ENCODE peak calls at places on chromosome 22, in four cellular contexts. G is neural progenitor cell, W is lower lobe of right lung, I is heart left ventricle. R is an unnamed sample. For H3K4me1 and H3K9me3, the result is how much of the 10 kb centered on the place peaks cover.

GRCh38 chr22:30902496-30903357 is 65.8 kb downstream of the MORC2 start:
- DNase-seq in W (no peak), G (no peak), I (no peak), R (no peak)

GRCh38 chr22:41925783-41926460 is 684 bp downstream of the TNFRSF13C start:
- DNase-seq in W (peak), I (peak), G (peak), R (peak)

GRCh38 chr22:44710474-44711235 is 8.7 kb downstream of the PRR5 start:
- DNase-seq in W (no peak), I (no peak), G (no peak), R (peak)

GRCh38 chr22:38882480-38882879 is 10.5 kb upstream of the CBX6 start:
- DNase-seq in I (peak), W (no peak), G (no peak), R (no peak)

GRCh38 chr22:35352214-35353111 is 28.4 kb upstream of the HMOX1 start:
- DNase-seq in I (peak), G (peak), W (peak), R (peak)

GRCh38 chr22:38953091-38953490 is 4.3 kb upstream of the APOBEC3A start:
- DNase-seq in G (peak), I (no peak), W (no peak), R (no peak)

GRCh38 chr22:38834215-38834953 is 9.4 kb downstream of the NPTXR start:
- DNase-seq in G (no peak), W (peak), I (no peak), R (no peak)

GRCh38 chr22:30575011-30575671 is 676 bp upstream of the GAL3ST1 start:
- DNase-seq in W (no peak), G (peak), I (peak), R (no peak)

GRCh38 chr22:50186789-50187523 is 1.2 kb downstream of the TRABD start:
- DNase-seq in G (peak), W (peak), I (no peak), R (no peak)

GRCh38 chr22:49183826-49184216 is 643.9 kb downstream of the BRD1 start:
- DNase-seq in W (peak), I (no peak), G (no peak), R (no peak)

GRCh38 chr22:22228421-22228820 is 16.2 kb upstream of the VPREB1 start:
- DNase-seq in I (no peak), W (no peak), G (no peak), R (no peak)

GRCh38 chr22:23294221-23294620 is 113.9 kb downstream of the BCR start:
- DNase-seq in I (no peak), G (no peak), W (no peak), R (no peak)

GRCh38 chr22:49825944-49826602 is 1.6 kb downstream of the BRD1 start:
- DNase-seq in W (peak), I (no peak), G (no peak), R (peak)

GRCh38 chr22:29820941-29821789 is 16.9 kb downstream of the ASCC2 start:
- DNase-seq in W (peak), G (no peak), I (peak), R (no peak)

GRCh38 chr22:24550902-24551229 is 4.1 kb downstream of the GUCD1 start:
- DNase-seq in I (no peak), W (no peak), G (no peak), R (no peak)
- H3K4me1 ChIP-seq in I (under half), W (half or more), G (under half), R (under half)

GRCh38 chr22:26168199-26168915 is 905 bp upstream of the SEZ6L start:
- DNase-seq in G (peak), I (no peak), W (no peak), R (no peak)
- H3K9me3 ChIP-seq in G (under half), I (under half), W (under half), R (under half)

DNA sequence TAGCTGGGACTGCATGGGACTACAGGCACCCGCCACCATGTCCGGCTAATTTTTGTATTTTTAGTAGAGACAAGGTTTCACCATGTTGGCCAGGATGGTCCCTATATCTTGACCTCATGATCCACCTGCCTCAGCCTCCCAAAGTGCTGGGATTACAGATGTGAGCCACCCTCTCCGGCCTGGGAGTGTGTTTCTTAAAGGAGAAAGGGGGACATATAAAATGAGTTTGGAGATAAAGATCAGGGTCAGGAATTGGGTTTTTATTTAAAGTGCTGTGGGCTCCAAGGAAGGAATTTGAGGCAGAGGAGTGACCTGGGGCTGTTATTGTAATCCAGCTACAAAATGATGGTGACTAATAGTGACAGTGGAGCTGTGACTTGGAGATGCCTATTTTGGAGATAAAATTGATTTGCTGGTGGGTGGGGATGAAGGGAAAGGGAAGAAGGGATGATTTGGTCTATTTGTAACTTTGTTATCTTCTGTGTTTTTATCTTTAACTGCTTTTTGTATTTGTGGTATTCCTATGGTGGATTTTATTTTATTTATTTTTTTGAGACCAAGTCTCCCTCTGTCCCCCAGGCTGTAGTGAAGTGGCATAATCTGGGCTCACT is 5.0 kb downstream of the CRKL start:
- DNase-seq in I (no peak), G (no peak), W (no peak), R (no peak)
- H3K4me3 ChIP-seq in I (no peak), G (no peak), W (no peak), R (no peak)

DNA sequence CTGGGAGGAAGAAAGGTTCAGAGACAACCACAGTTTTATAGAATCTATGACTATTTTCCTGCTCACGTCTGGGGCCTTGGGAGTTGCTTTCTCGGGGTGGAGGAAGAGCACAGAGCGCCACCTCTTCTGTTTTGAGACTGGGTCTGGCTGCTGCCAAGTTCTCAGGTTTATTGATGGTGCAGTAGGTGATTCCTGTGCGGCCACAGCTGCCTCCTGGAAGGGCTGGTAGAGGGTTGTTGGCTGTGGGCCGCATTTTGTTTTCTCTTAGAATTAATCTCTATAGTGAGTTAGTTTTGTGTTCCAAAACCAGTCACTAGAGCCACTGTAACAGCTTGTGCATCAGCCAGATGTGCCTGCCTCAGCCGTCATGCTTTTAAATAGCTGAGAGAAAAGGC is 12.9 kb downstream of the TBC1D22A start:
- DNase-seq in G (no peak), I (no peak), W (no peak), R (no peak)
- H3K4me1 ChIP-seq in G (under half), I (under half), W (half or more), R (half or more)

DNA sequence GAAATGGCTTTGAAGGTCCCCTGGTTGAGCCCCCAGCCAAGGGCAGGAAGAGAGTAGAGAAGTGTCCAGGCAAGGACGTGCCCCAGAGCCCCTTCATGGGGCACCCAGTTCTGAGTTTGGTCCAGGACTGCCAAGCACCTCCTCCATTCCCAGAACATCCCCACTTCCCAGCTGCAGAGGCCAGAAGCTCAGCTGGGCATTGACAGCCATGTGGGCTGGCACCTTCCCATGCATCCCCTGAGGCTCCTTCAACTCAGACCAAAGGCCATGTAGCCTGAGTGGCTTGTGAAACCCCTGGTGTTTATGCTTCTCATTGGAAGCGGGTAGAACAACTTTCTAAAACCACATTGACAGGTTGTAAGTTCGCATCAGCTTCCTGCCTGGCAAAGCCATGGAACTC is 789.6 kb downstream of the TBC1D22A start:
- DNase-seq in W (no peak), G (no peak), I (no peak), R (no peak)
- H3K9me3 ChIP-seq in W (under half), G (under half), I (under half), R (under half)

GRCh38 chr22:17086750-17087149 is 1.9 kb downstream of the IL17RA start:
- DNase-seq in W (no peak), G (no peak), I (no peak), R (no peak)

GRCh38 chr22:17085277-17086091 is 684 bp downstream of the IL17RA start:
- DNase-seq in G (peak), I (peak), W (peak), R (no peak)

GRCh38 chr22:17084554-17085276 is at the start of gene IL17RA:
- DNase-seq in G (peak), W (peak), I (peak), R (peak)

GRCh38 chr22:17087176-17088131 is 2.7 kb downstream of the IL17RA start:
- DNase-seq in I (no peak), W (no peak), G (no peak), R (peak)

DNA sequence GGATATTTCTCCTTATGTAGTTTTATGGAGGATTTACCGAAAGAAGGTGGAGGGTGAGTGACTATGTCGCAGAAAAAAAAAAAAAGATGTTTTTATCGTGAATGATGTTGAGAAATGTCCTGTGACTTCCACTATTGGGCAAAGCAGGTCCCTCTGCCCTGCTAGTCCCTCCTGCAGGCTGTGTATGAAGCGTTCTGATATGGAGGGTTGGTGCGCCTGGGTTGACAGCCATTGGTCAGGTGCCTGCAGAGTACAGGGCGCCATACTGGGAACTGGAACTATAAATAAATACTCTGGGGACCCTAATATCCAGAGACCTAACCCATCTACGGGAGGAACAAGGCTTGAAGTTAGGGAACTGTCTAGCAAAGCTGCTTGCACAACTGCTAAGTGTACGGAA is 1.5 kb downstream of the IL17RA start:
- DNase-seq in I (no peak), W (no peak), G (no peak), R (no peak)
- H3K4me3 ChIP-seq in I (no peak), W (peak), G (peak), R (peak)

GRCh38 chr22:32848226-32848625 is 46.7 kb downstream of the TIMP3 start:
- DNase-seq in G (no peak), W (no peak), I (no peak), R (no peak)
- H3K4me1 ChIP-seq in G (under half), W (half or more), I (half or more), R (under half)

GRCh38 chr22:46769706-46770105 is 7.3 kb downstream of the TBC1D22A start:
- DNase-seq in I (no peak), W (peak), G (no peak), R (no peak)

GRCh38 chr22:46770151-46770641 is 7.7 kb downstream of the TBC1D22A start:
- DNase-seq in I (no peak), W (peak), G (no peak), R (no peak)

GRCh38 chr22:46773074-46773473 is 10.6 kb downstream of the TBC1D22A start:
- DNase-seq in I (no peak), G (no peak), W (no peak), R (no peak)

GRCh38 chr22:46769191-46769675 is 6.8 kb downstream of the TBC1D22A start:
- DNase-seq in G (no peak), W (peak), I (no peak), R (no peak)

DNA sequence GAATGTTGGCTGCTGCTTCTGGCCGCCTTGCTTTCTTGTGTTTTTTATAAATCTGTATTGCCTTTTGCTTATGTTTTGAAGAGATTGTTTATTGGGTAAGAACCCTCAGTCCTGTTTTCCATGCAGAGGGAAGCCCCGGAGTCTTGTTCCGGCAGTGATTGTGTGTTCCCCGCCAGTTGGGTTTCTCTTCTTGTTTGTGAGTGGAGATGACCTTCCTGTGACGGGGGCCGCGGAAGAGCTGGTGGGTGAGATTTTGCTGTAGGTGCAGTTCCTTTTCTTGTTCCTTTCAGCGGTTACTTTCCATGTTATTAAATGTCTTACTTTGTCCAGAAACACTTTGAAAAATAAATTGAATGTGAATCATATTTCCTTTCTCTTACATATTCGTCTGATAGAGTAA is 8.3 kb downstream of the TBC1D22A start:
- DNase-seq in G (no peak), W (no peak), I (no peak), R (no peak)
- H3K9me3 ChIP-seq in G (under half), W (under half), I (under half), R (under half)

GRCh38 chr22:19937616-19938473 is 3.7 kb upstream of the COMT start:
- DNase-seq in I (no peak), W (peak), G (no peak), R (no peak)
- H3K4me3 ChIP-seq in I (no peak), W (no peak), G (no peak), R (no peak)

GRCh38 chr22:36384766-36385400 is 2.9 kb downstream of the MYH9 start:
- DNase-seq in W (no peak), I (no peak), G (peak), R (peak)
- H3K4me1 ChIP-seq in W (half or more), I (under half), G (under half), R (half or more)

R was measured in CD8-positive, alpha-beta T cell.